ENCODE peak calls at places on chromosomes 12 and 14, in six cellular contexts. One of them, this sample, is unnamed.

GRCh38 chr12:112939761-112940357 is 1.6 kb downstream of the OAS3 start:
- DNase-seq in kidney epithelial cell: no peak
- DNase-seq in suprapubic skin: no peak
- DNase-seq in upper lobe of right lung: no peak
- DNase-seq in heart left ventricle: no peak
- DNase-seq in fibroblast of lung: no peak
- DNase-seq in this sample: no peak

GRCh38 chr14:105839425-105840265 is 313.3 kb downstream of the TMEM121 start:
- DNase-seq in kidney epithelial cell: no peak
- DNase-seq in suprapubic skin: no peak
- DNase-seq in upper lobe of right lung: peak
- DNase-seq in heart left ventricle: no peak
- DNase-seq in fibroblast of lung: no peak
- DNase-seq in this sample: no peak

GRCh38 chr12:120498870-120499515 is 3.1 kb downstream of the DYNLL1 start:
- DNase-seq in kidney epithelial cell: no peak
- DNase-seq in suprapubic skin: no peak
- DNase-seq in upper lobe of right lung: no peak
- DNase-seq in heart left ventricle: no peak
- DNase-seq in fibroblast of lung: no peak
- DNase-seq in this sample: no peak

GRCh38 chr12:32739279-32739678 is 16.4 kb downstream of the YARS2 start:
- DNase-seq in kidney epithelial cell: no peak
- DNase-seq in suprapubic skin: no peak
- DNase-seq in upper lobe of right lung: no peak
- DNase-seq in heart left ventricle: no peak
- DNase-seq in fibroblast of lung: no peak
- DNase-seq in this sample: no peak

GRCh38 chr12:84506317-84506716 is 406.3 kb downstream of the SLC6A15 start:
- DNase-seq in kidney epithelial cell: no peak
- DNase-seq in suprapubic skin: no peak
- DNase-seq in upper lobe of right lung: no peak
- DNase-seq in heart left ventricle: no peak
- DNase-seq in fibroblast of lung: no peak
- DNase-seq in this sample: no peak

GRCh38 chr12:131770120-131770519 is 58.1 kb upstream of the MMP17 start:
- DNase-seq in kidney epithelial cell: no peak
- DNase-seq in suprapubic skin: no peak
- DNase-seq in upper lobe of right lung: no peak
- DNase-seq in heart left ventricle: no peak
- DNase-seq in fibroblast of lung: no peak
- DNase-seq in this sample: no peak

GRCh38 chr14:21987937-21988336 is 314.3 kb upstream of the OR4E1 start:
- DNase-seq in kidney epithelial cell: no peak
- DNase-seq in suprapubic skin: no peak
- DNase-seq in upper lobe of right lung: no peak
- DNase-seq in heart left ventricle: no peak
- DNase-seq in fibroblast of lung: no peak
- DNase-seq in this sample: no peak

GRCh38 chr12:68189766-68190700 is 30.5 kb upstream of the IFNG start:
- DNase-seq in kidney epithelial cell: peak
- DNase-seq in suprapubic skin: no peak
- DNase-seq in upper lobe of right lung: no peak
- DNase-seq in heart left ventricle: no peak
- DNase-seq in fibroblast of lung: peak
- DNase-seq in this sample: no peak

GRCh38 chr12:11765817-11766794 is 116.6 kb downstream of the ETV6 start:
- DNase-seq in kidney epithelial cell: no peak
- DNase-seq in suprapubic skin: no peak
- DNase-seq in upper lobe of right lung: no peak
- DNase-seq in heart left ventricle: no peak
- DNase-seq in fibroblast of lung: peak
- DNase-seq in this sample: no peak

GRCh38 chr12:125403145-125403789 is 338.0 kb downstream of the AACS start:
- DNase-seq in kidney epithelial cell: no peak
- DNase-seq in suprapubic skin: no peak
- DNase-seq in upper lobe of right lung: no peak
- DNase-seq in heart left ventricle: no peak
- DNase-seq in fibroblast of lung: peak
- DNase-seq in this sample: no peak

GRCh38 chr12:26026713-26027112 is 68.2 kb downstream of the RASSF8 start:
- DNase-seq in kidney epithelial cell: no peak
- DNase-seq in suprapubic skin: no peak
- DNase-seq in upper lobe of right lung: no peak
- DNase-seq in heart left ventricle: no peak
- DNase-seq in fibroblast of lung: no peak
- DNase-seq in this sample: no peak

GRCh38 chr12:65229441-65229840 is 49.0 kb upstream of the MSRB3 start:
- DNase-seq in kidney epithelial cell: no peak
- DNase-seq in suprapubic skin: no peak
- DNase-seq in upper lobe of right lung: no peak
- DNase-seq in heart left ventricle: no peak
- DNase-seq in fibroblast of lung: peak
- DNase-seq in this sample: peak

GRCh38 chr12:65237153-65237552 is 41.3 kb upstream of the MSRB3 start:
- DNase-seq in kidney epithelial cell: no peak
- DNase-seq in suprapubic skin: no peak
- DNase-seq in upper lobe of right lung: no peak
- DNase-seq in heart left ventricle: no peak
- DNase-seq in fibroblast of lung: no peak
- DNase-seq in this sample: no peak

GRCh38 chr12:65232490-65233077 is 45.9 kb upstream of the MSRB3 start:
- DNase-seq in kidney epithelial cell: no peak
- DNase-seq in suprapubic skin: no peak
- DNase-seq in upper lobe of right lung: no peak
- DNase-seq in heart left ventricle: no peak
- DNase-seq in fibroblast of lung: peak
- DNase-seq in this sample: no peak
- TF ChIP-seq CTCF in kidney epithelial cell: no peak
- TF ChIP-seq CTCF in suprapubic skin: no peak
- TF ChIP-seq CTCF in upper lobe of right lung: peak
- TF ChIP-seq CTCF in heart left ventricle: peak
- TF ChIP-seq CTCF in fibroblast of lung: peak
- TF ChIP-seq CTCF in this sample: peak

GRCh38 chr12:1853716-1854115 is 33.4 kb downstream of the LRTM2 start:
- DNase-seq in kidney epithelial cell: no peak
- DNase-seq in suprapubic skin: no peak
- DNase-seq in upper lobe of right lung: no peak
- DNase-seq in heart left ventricle: no peak
- DNase-seq in fibroblast of lung: no peak
- DNase-seq in this sample: no peak

GRCh38 chr12:1855241-1855640 is 34.9 kb downstream of the LRTM2 start:
- DNase-seq in kidney epithelial cell: no peak
- DNase-seq in suprapubic skin: no peak
- DNase-seq in upper lobe of right lung: no peak
- DNase-seq in heart left ventricle: no peak
- DNase-seq in fibroblast of lung: peak
- DNase-seq in this sample: no peak

GRCh38 chr12:1851126-1851791 is 30.9 kb downstream of the LRTM2 start:
- DNase-seq in kidney epithelial cell: no peak
- DNase-seq in suprapubic skin: no peak
- DNase-seq in upper lobe of right lung: no peak
- DNase-seq in heart left ventricle: no peak
- DNase-seq in fibroblast of lung: peak
- DNase-seq in this sample: no peak

GRCh38 chr12:1848741-1849140 is 28.4 kb downstream of the LRTM2 start:
- DNase-seq in kidney epithelial cell: no peak
- DNase-seq in suprapubic skin: no peak
- DNase-seq in upper lobe of right lung: no peak
- DNase-seq in heart left ventricle: no peak
- DNase-seq in fibroblast of lung: no peak
- DNase-seq in this sample: no peak

GRCh38 chr12:1852076-1852475 is 31.7 kb downstream of the LRTM2 start:
- DNase-seq in kidney epithelial cell: no peak
- DNase-seq in suprapubic skin: no peak
- DNase-seq in upper lobe of right lung: no peak
- DNase-seq in heart left ventricle: no peak
- DNase-seq in fibroblast of lung: no peak
- DNase-seq in this sample: no peak
- TF ChIP-seq CTCF in kidney epithelial cell: no peak
- TF ChIP-seq CTCF in suprapubic skin: no peak
- TF ChIP-seq CTCF in upper lobe of right lung: no peak
- TF ChIP-seq CTCF in heart left ventricle: no peak
- TF ChIP-seq CTCF in fibroblast of lung: no peak
- TF ChIP-seq CTCF in this sample: no peak

GRCh38 chr14:99190696-99191662 is 81.0 kb downstream of the BCL11B start:
- DNase-seq in kidney epithelial cell: no peak
- DNase-seq in suprapubic skin: no peak
- DNase-seq in upper lobe of right lung: no peak
- DNase-seq in heart left ventricle: no peak
- DNase-seq in fibroblast of lung: no peak
- DNase-seq in this sample: no peak
- TF ChIP-seq CTCF in kidney epithelial cell: no peak
- TF ChIP-seq CTCF in suprapubic skin: no peak
- TF ChIP-seq CTCF in upper lobe of right lung: no peak
- TF ChIP-seq CTCF in heart left ventricle: no peak
- TF ChIP-seq CTCF in fibroblast of lung: no peak
- TF ChIP-seq CTCF in this sample: no peak

GRCh38 chr12:69610126-69610525 is 581 bp downstream of the LRRC10 start:
- DNase-seq in kidney epithelial cell: no peak
- DNase-seq in suprapubic skin: no peak
- DNase-seq in upper lobe of right lung: no peak
- DNase-seq in heart left ventricle: no peak
- DNase-seq in fibroblast of lung: no peak
- DNase-seq in this sample: no peak
- TF ChIP-seq CTCF in kidney epithelial cell: no peak
- TF ChIP-seq CTCF in suprapubic skin: no peak
- TF ChIP-seq CTCF in upper lobe of right lung: no peak
- TF ChIP-seq CTCF in heart left ventricle: no peak
- TF ChIP-seq CTCF in fibroblast of lung: no peak
- TF ChIP-seq CTCF in this sample: no peak

GRCh38 chr14:102213984-102214658 is 74.4 kb downstream of the WDR20 start:
- DNase-seq in kidney epithelial cell: no peak
- DNase-seq in suprapubic skin: no peak
- DNase-seq in upper lobe of right lung: peak
- DNase-seq in heart left ventricle: no peak
- DNase-seq in fibroblast of lung: no peak
- DNase-seq in this sample: no peak
- TF ChIP-seq CTCF in kidney epithelial cell: peak
- TF ChIP-seq CTCF in suprapubic skin: no peak
- TF ChIP-seq CTCF in upper lobe of right lung: peak
- TF ChIP-seq CTCF in heart left ventricle: no peak
- TF ChIP-seq CTCF in fibroblast of lung: peak
- TF ChIP-seq CTCF in this sample: peak

GRCh38 chr14:61739133-61739532 is 23.1 kb upstream of the SNAPC1 start:
- DNase-seq in kidney epithelial cell: no peak
- DNase-seq in suprapubic skin: no peak
- DNase-seq in upper lobe of right lung: no peak
- DNase-seq in heart left ventricle: no peak
- DNase-seq in fibroblast of lung: no peak
- DNase-seq in this sample: no peak

GRCh38 chr14:61737913-61738312 is 24.3 kb upstream of the SNAPC1 start:
- DNase-seq in kidney epithelial cell: no peak
- DNase-seq in suprapubic skin: no peak
- DNase-seq in upper lobe of right lung: no peak
- DNase-seq in heart left ventricle: no peak
- DNase-seq in fibroblast of lung: no peak
- DNase-seq in this sample: no peak

GRCh38 chr14:61736751-61737150 is 25.5 kb upstream of the SNAPC1 start:
- DNase-seq in kidney epithelial cell: no peak
- DNase-seq in suprapubic skin: no peak
- DNase-seq in upper lobe of right lung: no peak
- DNase-seq in heart left ventricle: no peak
- DNase-seq in fibroblast of lung: peak
- DNase-seq in this sample: no peak

GRCh38 chr14:61730756-61731373 is 31.4 kb upstream of the SNAPC1 start:
- DNase-seq in kidney epithelial cell: no peak
- DNase-seq in suprapubic skin: no peak
- DNase-seq in upper lobe of right lung: no peak
- DNase-seq in heart left ventricle: no peak
- DNase-seq in fibroblast of lung: no peak
- DNase-seq in this sample: no peak

GRCh38 chr14:61733972-61734371 is 28.2 kb upstream of the SNAPC1 start:
- DNase-seq in kidney epithelial cell: no peak
- DNase-seq in suprapubic skin: no peak
- DNase-seq in upper lobe of right lung: no peak
- DNase-seq in heart left ventricle: no peak
- DNase-seq in fibroblast of lung: no peak
- DNase-seq in this sample: no peak
- TF ChIP-seq CTCF in kidney epithelial cell: no peak
- TF ChIP-seq CTCF in suprapubic skin: no peak
- TF ChIP-seq CTCF in upper lobe of right lung: no peak
- TF ChIP-seq CTCF in heart left ventricle: no peak
- TF ChIP-seq CTCF in fibroblast of lung: no peak
- TF ChIP-seq CTCF in this sample: no peak

DNA sequence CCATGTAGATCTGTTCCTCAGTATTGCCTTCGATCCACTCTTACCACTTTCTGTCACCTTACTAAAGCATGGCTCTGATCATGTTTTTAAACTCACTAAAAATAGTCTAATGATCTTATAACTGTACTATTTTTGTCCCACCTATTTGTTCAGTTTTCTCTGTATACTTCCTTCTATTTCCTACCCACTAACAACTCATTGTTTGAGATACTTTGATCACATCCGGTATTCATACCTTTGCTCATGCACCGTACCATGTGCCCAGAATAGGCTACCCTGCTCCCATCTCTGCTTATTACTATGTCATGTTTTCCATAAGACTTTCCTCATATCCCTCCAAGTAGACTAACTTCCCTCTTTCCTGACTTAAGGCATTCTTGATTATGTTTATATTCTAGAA is 128.6 kb downstream of the MED13L start:
- DNase-seq in kidney epithelial cell: no peak
- DNase-seq in suprapubic skin: no peak
- DNase-seq in upper lobe of right lung: no peak
- DNase-seq in heart left ventricle: no peak
- DNase-seq in fibroblast of lung: no peak
- DNase-seq in this sample: no peak
- TF ChIP-seq CTCF in kidney epithelial cell: no peak
- TF ChIP-seq CTCF in suprapubic skin: no peak
- TF ChIP-seq CTCF in upper lobe of right lung: no peak
- TF ChIP-seq CTCF in heart left ventricle: no peak
- TF ChIP-seq CTCF in fibroblast of lung: no peak
- TF ChIP-seq CTCF in this sample: no peak

GRCh38 chr14:103870891-103871595 is 23.7 kb upstream of the PPP1R13B start:
- DNase-seq in kidney epithelial cell: no peak
- DNase-seq in suprapubic skin: no peak
- DNase-seq in upper lobe of right lung: no peak
- DNase-seq in heart left ventricle: no peak
- DNase-seq in fibroblast of lung: no peak
- DNase-seq in this sample: no peak
- TF ChIP-seq CTCF in kidney epithelial cell: no peak
- TF ChIP-seq CTCF in suprapubic skin: no peak
- TF ChIP-seq CTCF in upper lobe of right lung: no peak
- TF ChIP-seq CTCF in heart left ventricle: no peak
- TF ChIP-seq CTCF in fibroblast of lung: no peak
- TF ChIP-seq CTCF in this sample: no peak

This sample was measured in AG09319.